ENCODE peak calls at places on chromosomes 6 and 20, in eight cellular contexts. O, T, X, W, E, U, Z and A are unnamed samples.
A peak's percentile ranks its signal among the peaks of the same experiment; 100 is the strongest.

GRCh38 chr6:4776493-4776966 is 326 bp downstream of the CDYL start:
- DNase-seq in O (no peak), X (peak; percentile 70), W (no peak), U (peak; percentile 18), E (peak; percentile 77), Z (no peak), T (no peak), A (peak; percentile 48)

GRCh38 chr6:41271901-41272395 is 14.5 kb downstream of the TREM1 start:
- DNase-seq in O (peak; percentile 68), T (no peak), U (no peak), W (no peak), E (peak; percentile 88), Z (no peak), X (no peak), A (peak; percentile 98)

GRCh38 chr6:72084992-72085569 is 198.7 kb downstream of the RIMS1 start:
- DNase-seq in Z (peak; percentile 14), E (no peak), O (no peak), U (no peak), X (no peak), T (no peak), W (no peak), A (no peak)

GRCh38 chr6:3013486-3013885 is 13.8 kb downstream of the NQO2 start:
- DNase-seq in E (peak; percentile 78), X (no peak), T (no peak), Z (peak; percentile 92), U (no peak), W (no peak), O (peak; percentile 84), A (peak; percentile 93)

GRCh38 chr6:19838442-19839236 is 1.5 kb downstream of the ID4 start:
- DNase-seq in E (peak; percentile 83), Z (peak; percentile 23), O (peak; percentile 85), T (no peak), W (peak; percentile 68), X (peak; percentile 69), U (no peak), A (no peak)

GRCh38 chr6:151494235-151494950 is 576 bp downstream of the CCDC170 start:
- DNase-seq in T (no peak), Z (no peak), E (peak; percentile 77), X (no peak), W (no peak), U (no peak), O (no peak), A (peak; percentile 47)

GRCh38 chr20:3339076-3339475 is 68.4 kb downstream of the DNAAF9 start:
- DNase-seq in X (no peak), W (no peak), T (no peak), E (no peak), U (no peak), O (no peak), Z (no peak), A (no peak)

GRCh38 chr6:162343902-162344226 is 383.7 kb downstream of the PRKN start:
- DNase-seq in E (no peak), O (no peak), Z (peak; percentile 42), X (no peak), U (no peak), T (no peak), W (no peak), A (no peak)

GRCh38 chr6:30787954-30788353 is 43.6 kb upstream of the IER3 start:
- DNase-seq in T (no peak), X (no peak), U (no peak), W (no peak), O (no peak), Z (peak; percentile 78), E (no peak), A (peak; percentile 51)

GRCh38 chr6:56668158-56668557 is 25.5 kb upstream of the DST start:
- DNase-seq in W (no peak), Z (no peak), X (no peak), E (no peak), T (no peak), U (no peak), O (no peak), A (no peak)

GRCh38 chr6:56669585-56669984 is 26.9 kb upstream of the DST start:
- DNase-seq in U (no peak), X (no peak), T (no peak), E (no peak), O (no peak), W (no peak), Z (no peak), A (no peak)

GRCh38 chr6:56671651-56672461 is 29.2 kb upstream of the DST start:
- DNase-seq in O (no peak), U (no peak), W (peak; percentile 52), X (no peak), Z (no peak), T (no peak), E (no peak), A (no peak)

GRCh38 chr6:56669041-56669440 is 26.4 kb upstream of the DST start:
- DNase-seq in W (no peak), X (no peak), O (no peak), U (no peak), Z (no peak), E (no peak), T (no peak), A (no peak)

GRCh38 chr6:56671160-56671559 is 28.5 kb upstream of the DST start:
- DNase-seq in W (no peak), Z (peak; percentile 55), U (no peak), X (no peak), O (no peak), E (no peak), T (no peak), A (no peak)
- TF ChIP-seq CTCF in W (no peak), Z (peak; percentile 23), U (no peak), X (no peak), O (no peak), E (no peak), T (no peak), A (no peak)

GRCh38 chr6:28988536-28989415 is 16.3 kb downstream of the ZNF311 start:
- DNase-seq in E (peak; percentile 79), X (peak; percentile 84), T (no peak), U (peak; percentile 53), Z (no peak), O (no peak), W (peak; percentile 72), A (peak; percentile 71)
- TF ChIP-seq CTCF in E (peak; percentile 48), X (peak; percentile 65), T (peak; percentile 35), U (peak; percentile 51), Z (peak; percentile 11), O (peak; percentile 41), W (no peak), A (peak; percentile 69)

DNA sequence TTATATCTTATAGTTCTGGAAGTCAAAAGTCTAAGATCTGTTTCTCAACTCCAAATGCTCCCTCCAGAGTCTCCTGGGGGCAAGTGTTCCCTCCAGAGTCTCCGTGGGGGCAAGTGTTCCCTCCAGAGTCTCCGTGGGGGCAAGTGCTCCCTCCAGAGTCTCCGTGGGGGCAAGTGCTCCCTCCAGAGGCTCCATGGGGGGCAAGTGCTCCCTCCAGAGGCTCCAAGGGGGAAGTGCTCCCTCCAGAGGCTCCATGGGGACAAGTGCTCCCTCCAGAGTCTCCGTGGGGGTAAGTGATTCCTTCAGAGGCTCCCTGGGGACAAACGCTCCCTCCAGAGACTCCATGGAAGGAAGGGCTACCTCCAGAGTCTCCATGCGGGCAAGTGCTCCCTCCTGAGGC is 34.0 kb upstream of the THBS2 start:
- DNase-seq in T (no peak), E (no peak), W (no peak), Z (no peak), O (no peak), U (no peak), X (no peak), A (no peak)
- TF ChIP-seq CTCF in T (no peak), E (no peak), W (no peak), Z (no peak), O (no peak), U (no peak), X (no peak), A (no peak)

GRCh38 chr6:110534731-110535164 is 58.3 kb upstream of the SLC22A16 start:
- DNase-seq in U (no peak), T (no peak), W (no peak), O (no peak), E (no peak), X (no peak), Z (peak; percentile 75), A (no peak)
- TF ChIP-seq CTCF in U (no peak), T (no peak), W (no peak), O (no peak), E (no peak), X (no peak), Z (no peak), A (no peak)

DNA sequence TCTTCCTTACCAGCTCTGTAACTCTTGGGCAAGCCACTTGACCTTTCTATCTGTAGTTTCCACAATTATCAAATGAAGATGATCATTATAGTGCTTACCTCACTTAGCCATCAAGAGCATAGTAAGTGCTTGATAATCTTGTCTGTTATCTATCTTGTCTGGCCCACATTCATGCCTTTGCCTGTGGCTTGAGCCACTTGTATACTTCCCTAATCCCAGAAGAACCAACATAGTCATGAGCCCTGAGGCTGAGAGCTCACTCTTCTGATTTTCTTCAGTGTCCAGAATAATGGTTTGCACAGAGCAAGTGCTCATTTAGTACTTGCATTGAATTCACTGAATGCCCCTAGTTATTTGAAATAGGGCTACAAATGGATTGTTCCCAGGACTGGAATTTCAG is 108.2 kb downstream of the SASH1 start:
- DNase-seq in W (no peak), U (no peak), O (no peak), T (no peak), X (no peak), E (no peak), Z (no peak), A (no peak)
- TF ChIP-seq CTCF in W (no peak), U (no peak), O (no peak), T (no peak), X (no peak), E (no peak), Z (no peak), A (no peak)

GRCh38 chr20:62918830-62919229 is 7.5 kb downstream of the DIDO1 start:
- DNase-seq in T (no peak), X (no peak), O (no peak), Z (no peak), E (peak; percentile 29), W (no peak), U (peak; percentile 41), A (no peak)

GRCh38 chr20:62922451-62922921 is 3.8 kb downstream of the DIDO1 start:
- DNase-seq in E (peak; percentile 32), W (peak; percentile 49), O (no peak), U (peak; percentile 26), X (no peak), T (no peak), Z (no peak), A (no peak)

GRCh38 chr20:62920039-62920645 is 6.2 kb downstream of the DIDO1 start:
- DNase-seq in T (no peak), W (peak; percentile 9), O (no peak), X (no peak), U (no peak), Z (no peak), E (peak; percentile 7), A (no peak)

GRCh38 chr20:62923669-62924566 is 2.4 kb downstream of the DIDO1 start:
- DNase-seq in E (no peak), O (no peak), Z (no peak), W (peak; percentile 26), X (no peak), T (no peak), U (no peak), A (no peak)

DNA sequence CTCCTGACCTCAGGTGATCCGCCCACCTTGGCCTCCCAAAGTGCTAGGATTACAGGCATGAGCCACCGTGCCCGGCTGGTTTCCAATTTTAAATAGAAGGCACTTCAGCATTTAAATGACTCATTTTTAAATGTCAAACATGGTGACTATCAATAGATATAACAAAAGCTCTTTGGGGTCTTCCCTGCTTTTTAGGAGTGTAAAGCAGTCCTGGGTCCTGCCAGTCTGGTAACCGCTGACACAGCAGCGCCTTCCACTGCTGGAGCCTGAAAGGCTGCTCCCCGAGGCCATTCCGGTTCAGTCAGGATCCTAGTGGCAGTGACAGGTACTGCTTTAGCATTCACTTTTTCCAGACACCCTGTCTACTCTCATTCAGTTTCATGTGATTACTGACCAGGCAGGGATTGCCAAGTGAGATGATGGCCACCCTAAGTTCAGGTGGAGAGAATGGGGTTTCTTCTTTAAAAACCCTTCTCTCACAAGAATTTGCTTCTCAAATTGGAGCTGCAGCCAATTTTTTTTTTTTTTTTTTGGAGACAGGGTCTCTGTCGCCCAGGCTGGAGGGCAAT is 5.1 kb downstream of the DIDO1 start:
- DNase-seq in Z (peak; percentile 79), W (peak; percentile 55), T (no peak), O (no peak), X (peak; percentile 62), U (peak; percentile 32), E (peak; percentile 56), A (no peak)
- TF ChIP-seq CTCF in Z (peak; percentile 44), W (peak; percentile 58), T (peak; percentile 32), O (peak; percentile 58), X (peak; percentile 63), U (peak; percentile 66), E (peak; percentile 55), A (peak; percentile 76)